ENCODE peak calls at places on chromosomes 1 and 21, in ten cellular contexts. B, X, L, V, E, H, A, Z, F and J are unnamed samples.

GRCh38 chr1:110380667-110381283 is 10.1 kb downstream of the SLC16A4 start:
- DNase-seq in B (no peak), X (no peak), L (no peak), V (no peak), E (no peak), H (no peak), A (no peak), Z (peak; percentile 79), F (no peak), J (no peak)

GRCh38 chr1:18069903-18070302 is 37.7 kb upstream of the IGSF21 start:
- DNase-seq in B (no peak), X (no peak), L (no peak), V (no peak), E (no peak), H (no peak), A (no peak), Z (no peak), F (no peak), J (no peak)

GRCh38 chr21:32423320-32423719 is 10.8 kb downstream of the EVA1C start:
- DNase-seq in B (peak; percentile 76), X (no peak), L (no peak), V (no peak), E (no peak), H (no peak), A (no peak), Z (peak; percentile 65), F (no peak), J (no peak)

GRCh38 chr21:31204801-31205200 is 139.3 kb downstream of the TIAM1 start:
- DNase-seq in B (no peak), X (no peak), L (no peak), V (no peak), E (no peak), H (no peak), A (no peak), Z (no peak), F (no peak), J (no peak)

GRCh38 chr1:207004931-207005830 is 27.4 kb downstream of the C1orf116 start:
- DNase-seq in B (peak; percentile 73), X (no peak), L (peak; percentile 73), V (peak; percentile 92), E (no peak), H (peak; percentile 76), A (no peak), Z (peak; percentile 79), F (no peak), J (no peak)

GRCh38 chr1:223143760-223144248 is 756 bp upstream of the TLR5 start:
- DNase-seq in B (no peak), X (no peak), L (no peak), V (no peak), E (peak; percentile 25), H (peak; percentile 69), A (peak; percentile 82), Z (no peak), F (peak; percentile 58), J (peak; percentile 18)

GRCh38 chr21:35319684-35320083 is 270.6 kb upstream of the RUNX1 start:
- DNase-seq in B (peak; percentile 50), X (no peak), L (no peak), V (no peak), E (no peak), H (no peak), A (no peak), Z (no peak), F (no peak), J (no peak)

GRCh38 chr1:237748192-237748591 is 142.5 kb downstream of the ZP4 start:
- DNase-seq in B (no peak), X (no peak), L (no peak), V (no peak), E (no peak), H (no peak), A (no peak), Z (no peak), F (no peak), J (no peak)

GRCh38 chr1:62782197-62782886 is 1.6 kb upstream of the ATG4C start:
- DNase-seq in B (peak; percentile 50), X (no peak), L (no peak), V (no peak), E (no peak), H (no peak), A (no peak), Z (peak; percentile 85), F (no peak), J (no peak)

GRCh38 chr1:183898610-183899009 is 93.7 kb downstream of the RGL1 start:
- DNase-seq in B (no peak), X (no peak), L (no peak), V (no peak), E (no peak), H (no peak), A (no peak), Z (no peak), F (no peak), J (no peak)

GRCh38 chr1:169510060-169510459 is 24.3 kb upstream of the SLC19A2 start:
- DNase-seq in B (no peak), X (no peak), L (no peak), V (no peak), E (no peak), H (no peak), A (no peak), Z (no peak), F (no peak), J (no peak)

GRCh38 chr1:169508432-169509338 is 22.9 kb upstream of the SLC19A2 start:
- DNase-seq in B (no peak), X (no peak), L (no peak), V (no peak), E (no peak), H (no peak), A (no peak), Z (no peak), F (no peak), J (no peak)

GRCh38 chr1:169507413-169507812 is 21.7 kb upstream of the SLC19A2 start:
- DNase-seq in B (no peak), X (no peak), L (no peak), V (no peak), E (no peak), H (no peak), A (no peak), Z (no peak), F (no peak), J (no peak)

GRCh38 chr1:169511339-169512028 is 25.7 kb upstream of the SLC19A2 start:
- DNase-seq in B (peak; percentile 84), X (no peak), L (peak; percentile 28), V (no peak), E (peak; percentile 48), H (no peak), A (no peak), Z (peak; percentile 93), F (no peak), J (no peak)

GRCh38 chr1:169509354-169509753 is 23.6 kb upstream of the SLC19A2 start:
- DNase-seq in B (no peak), X (no peak), L (no peak), V (no peak), E (no peak), H (no peak), A (no peak), Z (no peak), F (no peak), J (no peak)
- TF ChIP-seq CTCF in B (no peak), X (no peak), L (no peak), V (no peak), E (no peak), H (no peak), A (no peak), Z (no peak), F (peak; percentile 42), J (no peak)

GRCh38 chr1:86504130-86504479 is 35.4 kb downstream of the CLCA1 start:
- DNase-seq in B (no peak), X (no peak), L (peak; percentile 10), V (peak; percentile 12), E (peak; percentile 34), H (no peak), A (no peak), Z (peak; percentile 31), F (no peak), J (no peak)
- H3K4me3 ChIP-seq in B (no peak overlapping the region), X (peak overlapping the region; percentile 24), L (peak overlapping the region; percentile 49), V (peak overlapping the region; percentile 51), E (peak overlapping the region; percentile 24), H (peak overlapping the region; percentile 18), A (no peak overlapping the region), Z (no peak overlapping the region), F (peak overlapping the region; percentile 46), J (no peak overlapping the region)

GRCh38 chr1:111990026-111990877 is 784 bp upstream of the KCND3 start:
- DNase-seq in B (peak; percentile 21), X (no peak), L (peak; percentile 42), V (peak; percentile 49), E (peak; percentile 45), H (peak; percentile 28), A (peak; percentile 86), Z (no peak), F (peak; percentile 73), J (no peak)

GRCh38 chr1:111989531-111990025 is at the start of gene KCND3:
- DNase-seq in B (peak; percentile 18), X (no peak), L (peak; percentile 48), V (peak; percentile 42), E (peak; percentile 47), H (peak; percentile 28), A (no peak), Z (peak; percentile 21), F (peak; percentile 75), J (no peak)

GRCh38 chr1:111988743-111989453 is 570 bp downstream of the KCND3 start:
- DNase-seq in B (no peak), X (no peak), L (peak; percentile 17), V (peak; percentile 66), E (no peak), H (peak; percentile 13), A (no peak), Z (no peak), F (peak; percentile 63), J (no peak)

GRCh38 chr1:111992396-111992985 is 3.0 kb upstream of the KCND3 start:
- DNase-seq in B (no peak), X (no peak), L (no peak), V (no peak), E (no peak), H (no peak), A (no peak), Z (no peak), F (peak; percentile 65), J (no peak)

GRCh38 chr1:111990878-111991760 is 1.7 kb upstream of the KCND3 start:
- DNase-seq in B (peak; percentile 57), X (no peak), L (peak; percentile 72), V (peak; percentile 82), E (peak; percentile 76), H (peak; percentile 72), A (peak; percentile 92), Z (peak; percentile 33), F (peak; percentile 87), J (no peak)
- TF ChIP-seq CTCF in B (peak; percentile 43), X (no peak), L (no peak), V (peak; percentile 58), E (peak; percentile 8), H (no peak), A (no peak), Z (no peak), F (peak; percentile 46), J (no peak)

DNA sequence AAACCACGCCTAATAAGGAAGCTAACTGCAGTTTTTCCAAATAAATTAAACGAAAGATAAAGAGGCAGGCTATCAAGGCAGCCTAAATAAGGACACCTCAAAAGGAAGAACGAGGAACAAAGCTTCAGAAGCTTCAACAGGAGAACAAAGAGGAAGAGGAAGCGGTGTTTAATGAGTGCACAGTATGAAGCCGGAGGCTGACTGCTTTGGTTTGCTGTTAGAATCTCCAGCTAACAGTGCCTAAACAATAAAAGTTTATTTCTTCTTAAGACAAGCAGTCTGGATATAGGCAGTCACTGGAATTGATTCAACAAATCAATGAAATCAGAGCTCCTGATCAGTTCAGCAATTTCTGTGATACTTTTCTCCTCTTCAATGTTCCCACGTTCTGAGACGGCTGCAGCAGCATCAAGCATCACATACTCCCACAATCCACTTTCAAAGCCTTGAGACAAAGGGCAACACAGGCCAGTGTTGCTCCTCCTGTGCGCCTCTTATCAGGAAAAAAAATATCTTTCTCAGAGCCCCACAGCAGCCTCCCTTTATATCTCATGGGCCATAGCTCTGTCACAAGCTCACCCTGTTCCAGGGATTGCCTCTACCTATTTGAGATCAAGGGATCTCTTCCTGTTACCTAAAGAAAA is 365.6 kb upstream of the ST6GALNAC5 start:
- DNase-seq in B (no peak), X (no peak), L (no peak), V (peak; percentile 77), E (no peak), H (no peak), A (no peak), Z (no peak), F (no peak), J (no peak)
- H3K4me3 ChIP-seq in B (no peak overlapping the region), X (no peak overlapping the region), L (no peak overlapping the region), V (no peak overlapping the region), E (no peak overlapping the region), H (no peak overlapping the region), A (no peak overlapping the region), Z (no peak overlapping the region), F (no peak overlapping the region), J (no peak overlapping the region)